ENCODE peak calls at places on chromosomes 12 and 14, in four cellular contexts. One of them, this sample, is unnamed.

GRCh38 chr14:91947196-91948184 is at the start of gene FBLN5:
- DNase-seq in AG10803: peak
- DNase-seq in mucosa of descending colon: peak
- DNase-seq in transverse colon: peak
- DNase-seq in this sample: peak

GRCh38 chr14:78847801-78848200 is 677.6 kb downstream of the NRXN3 start:
- DNase-seq in AG10803: no peak
- DNase-seq in mucosa of descending colon: no peak
- DNase-seq in transverse colon: no peak
- DNase-seq in this sample: no peak

GRCh38 chr12:15726029-15726756 is 63.0 kb downstream of the EPS8 start:
- DNase-seq in mucosa of descending colon: no peak
- DNase-seq in transverse colon: no peak
- DNase-seq in AG10803: peak
- DNase-seq in this sample: peak

GRCh38 chr14:31879661-31880348 is 197.3 kb upstream of the ARHGAP5 start:
- DNase-seq in mucosa of descending colon: no peak
- DNase-seq in transverse colon: no peak
- DNase-seq in AG10803: no peak
- DNase-seq in this sample: no peak

GRCh38 chr12:27112891-27113290 is 30.5 kb upstream of the C12orf71 start:
- DNase-seq in AG10803: no peak
- DNase-seq in transverse colon: no peak
- DNase-seq in mucosa of descending colon: no peak
- DNase-seq in this sample: no peak

GRCh38 chr14:73422515-73422914 is 35.8 kb downstream of the NUMB start:
- DNase-seq in transverse colon: no peak
- DNase-seq in mucosa of descending colon: peak
- DNase-seq in AG10803: no peak
- DNase-seq in this sample: no peak

GRCh38 chr12:88035907-88036289 is 6.7 kb upstream of the C12orf50 start:
- DNase-seq in mucosa of descending colon: peak
- DNase-seq in transverse colon: peak
- DNase-seq in AG10803: no peak
- DNase-seq in this sample: peak

GRCh38 chr14:69387311-69387710 is 10.8 kb downstream of the ERH start:
- DNase-seq in transverse colon: no peak
- DNase-seq in AG10803: peak
- DNase-seq in mucosa of descending colon: no peak
- DNase-seq in this sample: peak

GRCh38 chr12:113271853-113272561 is 50.7 kb downstream of the TPCN1 start:
- DNase-seq in transverse colon: peak
- DNase-seq in AG10803: peak
- DNase-seq in mucosa of descending colon: peak
- DNase-seq in this sample: peak

GRCh38 chr12:5318874-5319273 is 113.0 kb upstream of the NTF3 start:
- DNase-seq in mucosa of descending colon: peak
- DNase-seq in AG10803: peak
- DNase-seq in transverse colon: peak
- DNase-seq in this sample: peak

GRCh38 chr14:36493761-36494160 is 26.3 kb downstream of the NKX2-1 start:
- DNase-seq in AG10803: no peak
- DNase-seq in mucosa of descending colon: no peak
- DNase-seq in transverse colon: no peak
- DNase-seq in this sample: no peak

GRCh38 chr12:106994579-106995220 is 7.8 kb upstream of the MTERF2 start:
- DNase-seq in mucosa of descending colon: no peak
- DNase-seq in AG10803: peak
- DNase-seq in transverse colon: no peak
- DNase-seq in this sample: peak

GRCh38 chr12:6461401-6462233 is 8.9 kb downstream of the VAMP1 start:
- DNase-seq in mucosa of descending colon: peak
- DNase-seq in transverse colon: peak
- DNase-seq in AG10803: no peak
- DNase-seq in this sample: no peak

GRCh38 chr12:32298917-32299316 is 100.4 kb upstream of the FGD4 start:
- DNase-seq in mucosa of descending colon: no peak
- DNase-seq in AG10803: peak
- DNase-seq in transverse colon: no peak
- DNase-seq in this sample: peak

GRCh38 chr14:85296466-85297210 is 233.3 kb upstream of the FLRT2 start:
- DNase-seq in AG10803: peak
- DNase-seq in transverse colon: no peak
- DNase-seq in mucosa of descending colon: no peak
- DNase-seq in this sample: peak

GRCh38 chr12:55955800-55956508 is 9.9 kb downstream of the PMEL start:
- DNase-seq in mucosa of descending colon: no peak
- DNase-seq in AG10803: peak
- DNase-seq in transverse colon: peak
- DNase-seq in this sample: peak

GRCh38 chr12:102376251-102376747 is 104.1 kb downstream of the IGF1 start:
- DNase-seq in mucosa of descending colon: no peak
- DNase-seq in AG10803: peak
- DNase-seq in transverse colon: no peak
- DNase-seq in this sample: peak

GRCh38 chr14:93017341-93017797 is 94.4 kb downstream of the CHGA start:
- DNase-seq in transverse colon: no peak
- DNase-seq in AG10803: no peak
- DNase-seq in mucosa of descending colon: no peak
- DNase-seq in this sample: no peak

GRCh38 chr12:12533238-12533829 is 29.3 kb downstream of the DUSP16 start:
- DNase-seq in mucosa of descending colon: peak
- DNase-seq in AG10803: no peak
- DNase-seq in transverse colon: peak
- DNase-seq in this sample: no peak

GRCh38 chr12:43285248-43285647 is 266.8 kb downstream of the ADAMTS20 start:
- DNase-seq in transverse colon: no peak
- DNase-seq in mucosa of descending colon: no peak
- DNase-seq in AG10803: peak
- DNase-seq in this sample: peak

GRCh38 chr14:45201908-45202307 is 51.1 kb downstream of the MIS18BP1 start:
- DNase-seq in transverse colon: no peak
- DNase-seq in AG10803: peak
- DNase-seq in mucosa of descending colon: no peak
- DNase-seq in this sample: peak

GRCh38 chr14:55351111-55351510 is 60.5 kb downstream of the ATG14 start:
- DNase-seq in mucosa of descending colon: no peak
- DNase-seq in transverse colon: no peak
- DNase-seq in AG10803: no peak
- DNase-seq in this sample: no peak

GRCh38 chr12:66903782-66904396 is 225.0 kb upstream of the GRIP1 start:
- DNase-seq in transverse colon: no peak
- DNase-seq in AG10803: no peak
- DNase-seq in mucosa of descending colon: no peak
- DNase-seq in this sample: no peak

GRCh38 chr12:89707623-89707991 is 1.0 kb downstream of the ATP2B1 start:
- DNase-seq in AG10803: no peak
- DNase-seq in mucosa of descending colon: peak
- DNase-seq in transverse colon: peak
- DNase-seq in this sample: peak

GRCh38 chr12:108310489-108310888 is 28.6 kb downstream of the CMKLR1 start:
- DNase-seq in transverse colon: no peak
- DNase-seq in mucosa of descending colon: no peak
- DNase-seq in AG10803: no peak
- DNase-seq in this sample: no peak

GRCh38 chr12:28555729-28556128 is 365.5 kb downstream of the CCDC91 start:
- DNase-seq in AG10803: no peak
- DNase-seq in mucosa of descending colon: no peak
- DNase-seq in transverse colon: no peak
- DNase-seq in this sample: no peak
- TF ChIP-seq CTCF in AG10803: no peak
- TF ChIP-seq CTCF in mucosa of descending colon: no peak
- TF ChIP-seq CTCF in transverse colon: no peak
- TF ChIP-seq CTCF in this sample: no peak

GRCh38 chr12:25384954-25385216 is 134.2 kb upstream of the KRAS start:
- DNase-seq in AG10803: no peak
- DNase-seq in transverse colon: no peak
- DNase-seq in mucosa of descending colon: no peak
- DNase-seq in this sample: no peak

GRCh38 chr12:25382311-25383106 is 131.8 kb upstream of the KRAS start:
- DNase-seq in mucosa of descending colon: peak
- DNase-seq in AG10803: no peak
- DNase-seq in transverse colon: peak
- DNase-seq in this sample: no peak

GRCh38 chr12:25386823-25387134 is 136.1 kb upstream of the KRAS start:
- DNase-seq in AG10803: no peak
- DNase-seq in transverse colon: peak
- DNase-seq in mucosa of descending colon: no peak
- DNase-seq in this sample: no peak

GRCh38 chr12:25387136-25388050 is 136.7 kb upstream of the KRAS start:
- DNase-seq in AG10803: peak
- DNase-seq in transverse colon: peak
- DNase-seq in mucosa of descending colon: peak
- DNase-seq in this sample: peak

DNA sequence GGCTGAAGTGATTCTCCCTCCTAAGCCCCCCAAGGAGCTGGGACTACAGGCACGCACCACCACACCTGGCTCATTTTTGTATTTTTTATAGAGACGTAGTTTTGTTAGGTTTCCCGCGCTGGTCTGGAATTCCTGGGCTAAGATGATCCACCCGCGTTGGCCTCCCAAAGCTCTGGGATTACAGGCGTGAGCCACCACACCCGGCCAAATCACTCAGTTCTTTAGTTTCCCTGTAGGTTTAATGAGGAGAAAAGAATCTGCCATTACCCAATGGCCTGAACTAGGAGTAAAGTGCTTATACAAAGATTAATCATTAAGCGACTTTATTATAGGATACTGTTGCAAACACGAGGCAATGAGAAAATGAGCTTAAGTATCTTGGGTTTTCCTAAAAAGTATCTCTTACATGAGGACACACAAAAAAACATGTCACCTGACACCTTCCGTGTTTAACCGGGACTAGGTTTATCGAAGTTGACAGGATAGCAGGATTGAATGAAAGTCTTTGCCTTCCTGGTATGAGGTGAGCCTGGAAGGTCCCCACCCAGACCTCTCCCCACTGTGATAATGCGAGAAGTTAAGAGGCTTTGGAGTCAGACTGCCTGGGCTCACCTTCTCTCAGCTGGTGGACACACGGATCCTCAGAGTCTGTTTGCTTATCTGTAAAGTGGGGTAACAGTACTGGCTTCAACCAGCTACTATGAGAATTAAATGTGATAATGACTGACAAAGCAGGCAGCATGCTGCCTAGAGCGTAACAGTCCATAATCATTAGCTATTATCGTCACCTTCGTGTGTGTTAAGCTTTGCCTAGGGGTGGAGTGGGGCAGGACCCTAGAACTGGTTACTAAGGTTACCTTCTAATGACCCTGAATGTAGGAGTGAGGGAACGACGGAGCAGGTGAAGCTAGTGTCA is 133.6 kb upstream of the KRAS start:
- DNase-seq in AG10803: no peak
- DNase-seq in mucosa of descending colon: peak
- DNase-seq in transverse colon: peak
- DNase-seq in this sample: no peak
- H3K4me3 ChIP-seq in AG10803: peak
- H3K4me3 ChIP-seq in mucosa of descending colon: no peak
- H3K4me3 ChIP-seq in transverse colon: peak
- H3K4me3 ChIP-seq in this sample: peak

GRCh38 chr14:70827366-70828151 is 18.2 kb upstream of the MAP3K9 start:
- DNase-seq in mucosa of descending colon: peak
- DNase-seq in transverse colon: peak
- DNase-seq in AG10803: peak
- DNase-seq in this sample: no peak
- TF ChIP-seq CTCF in mucosa of descending colon: no peak
- TF ChIP-seq CTCF in transverse colon: no peak
- TF ChIP-seq CTCF in AG10803: peak
- TF ChIP-seq CTCF in this sample: no peak

GRCh38 chr14:77763316-77763715 is 2.4 kb upstream of the SNW1 start:
- DNase-seq in transverse colon: no peak
- DNase-seq in mucosa of descending colon: no peak
- DNase-seq in AG10803: no peak
- DNase-seq in this sample: no peak
- H3K4me3 ChIP-seq in transverse colon: no peak
- H3K4me3 ChIP-seq in mucosa of descending colon: no peak
- H3K4me3 ChIP-seq in AG10803: no peak
- H3K4me3 ChIP-seq in this sample: no peak

DNA sequence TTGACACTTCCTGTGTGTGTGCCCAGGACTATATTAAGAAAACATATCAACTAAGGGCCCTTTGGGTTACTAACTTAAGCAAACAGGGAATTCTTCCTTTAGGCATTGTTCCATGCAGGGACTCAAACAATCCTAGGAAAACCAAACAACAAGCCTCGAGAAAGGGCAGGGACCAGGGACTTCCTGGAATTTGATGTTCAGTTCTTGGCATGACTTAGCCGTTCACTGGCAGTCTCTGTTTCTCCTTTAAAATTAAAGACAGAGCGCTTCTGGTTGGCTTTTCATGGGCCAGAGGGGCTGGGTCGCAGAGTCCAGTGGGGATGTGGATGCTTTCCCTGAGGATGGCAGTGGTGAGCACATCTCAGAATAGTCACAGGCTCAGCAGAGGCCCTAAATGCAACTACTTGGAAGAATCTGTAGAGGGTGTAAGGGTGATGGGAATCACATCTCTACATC is 35.2 kb downstream of the RNFT2 start:
- DNase-seq in transverse colon: no peak
- DNase-seq in AG10803: peak
- DNase-seq in mucosa of descending colon: peak
- DNase-seq in this sample: peak
- TF ChIP-seq CTCF in transverse colon: no peak
- TF ChIP-seq CTCF in AG10803: no peak
- TF ChIP-seq CTCF in mucosa of descending colon: no peak
- TF ChIP-seq CTCF in this sample: no peak

GRCh38 chr12:2666411-2666810 is 128.4 kb upstream of the FKBP4 start:
- DNase-seq in transverse colon: no peak
- DNase-seq in AG10803: no peak
- DNase-seq in mucosa of descending colon: no peak
- DNase-seq in this sample: no peak
- H3K4me3 ChIP-seq in transverse colon: no peak
- H3K4me3 ChIP-seq in AG10803: no peak
- H3K4me3 ChIP-seq in mucosa of descending colon: no peak
- H3K4me3 ChIP-seq in this sample: no peak

GRCh38 chr14:99064262-99064954 is 207.6 kb downstream of the BCL11B start:
- DNase-seq in transverse colon: no peak
- DNase-seq in AG10803: peak
- DNase-seq in mucosa of descending colon: no peak
- DNase-seq in this sample: no peak

GRCh38 chr14:99065551-99065950 is 206.4 kb downstream of the BCL11B start:
- DNase-seq in AG10803: no peak
- DNase-seq in transverse colon: no peak
- DNase-seq in mucosa of descending colon: no peak
- DNase-seq in this sample: no peak

GRCh38 chr14:99062772-99063418 is 209.1 kb downstream of the BCL11B start:
- DNase-seq in transverse colon: no peak
- DNase-seq in AG10803: no peak
- DNase-seq in mucosa of descending colon: no peak
- DNase-seq in this sample: no peak

GRCh38 chr14:99063620-99064225 is 208.3 kb downstream of the BCL11B start:
- DNase-seq in AG10803: no peak
- DNase-seq in mucosa of descending colon: no peak
- DNase-seq in transverse colon: no peak
- DNase-seq in this sample: no peak

GRCh38 chr14:99062216-99062615 is 209.8 kb downstream of the BCL11B start:
- DNase-seq in mucosa of descending colon: no peak
- DNase-seq in transverse colon: no peak
- DNase-seq in AG10803: no peak
- DNase-seq in this sample: no peak
- TF ChIP-seq CTCF in mucosa of descending colon: no peak
- TF ChIP-seq CTCF in transverse colon: no peak
- TF ChIP-seq CTCF in AG10803: no peak
- TF ChIP-seq CTCF in this sample: no peak